ENCODE peak calls at places on chromosomes 16 and 17, in six cellular contexts. R is germinal center, B is Caco-2, Q is left cardiac atrium, O is epithelial cell of esophagus, V is AG08395. Z is an unnamed sample.

GRCh38 chr17:78387982-78388941 is 9.8 kb downstream of the PGS1 start:
- DNase-seq in R (peak), B (no peak), Q (peak), O (no peak), V (no peak), Z (no peak)

GRCh38 chr17:8696951-8697745 is 47.5 kb downstream of the CCDC42 start:
- DNase-seq in R (no peak), B (no peak), Q (peak), O (no peak), V (no peak), Z (no peak)

GRCh38 chr16:89364603-89365002 is 125.8 kb downstream of the ANKRD11 start:
- DNase-seq in R (no peak), B (no peak), Q (no peak), O (peak), V (no peak), Z (no peak)

GRCh38 chr17:72121164-72122001 is 563 bp downstream of the SOX9 start:
- DNase-seq in R (no peak), B (peak), Q (peak), O (peak), V (peak), Z (no peak)

GRCh38 chr16:57976331-57976796 is 5.4 kb upstream of the CNGB1 start:
- DNase-seq in R (no peak), B (no peak), Q (no peak), O (peak), V (peak), Z (no peak)

GRCh38 chr16:66409156-66409555 is 17.9 kb upstream of the BEAN1 start:
- DNase-seq in R (no peak), B (no peak), Q (no peak), O (peak), V (no peak), Z (no peak)

GRCh38 chr16:27245276-27246231 is 23.0 kb downstream of the NSMCE1 start:
- DNase-seq in R (no peak), B (no peak), Q (no peak), O (peak), V (peak), Z (no peak)

GRCh38 chr16:1458336-1458976 is 14.1 kb upstream of the CCDC154 start:
- DNase-seq in R (no peak), B (no peak), Q (no peak), O (no peak), V (peak), Z (no peak)

GRCh38 chr17:13917635-13918034 is 151.7 kb upstream of the COX10 start:
- DNase-seq in R (peak), B (no peak), Q (no peak), O (no peak), V (no peak), Z (no peak)

GRCh38 chr16:27286446-27286845 is 17.9 kb upstream of the NSMCE1 start:
- DNase-seq in R (no peak), B (no peak), Q (peak), O (peak), V (peak), Z (no peak)

GRCh38 chr16:87317766-87318121 is 552 bp upstream of the C16orf95 start:
- DNase-seq in R (peak), B (peak), Q (peak), O (peak), V (peak), Z (no peak)

GRCh38 chr17:10328971-10329923 is 43.6 kb downstream of the MYH13 start:
- DNase-seq in R (no peak), B (no peak), Q (no peak), O (no peak), V (no peak), Z (no peak)

GRCh38 chr17:73802314-73802713 is 158.1 kb upstream of the SDK2 start:
- DNase-seq in R (no peak), B (no peak), Q (no peak), O (no peak), V (no peak), Z (no peak)

GRCh38 chr17:70274255-70274654 is 104.9 kb downstream of the KCNJ2 start:
- DNase-seq in R (no peak), B (no peak), Q (no peak), O (no peak), V (no peak), Z (no peak)